ENCODE peak calls at places on chromosomes 3 and 15, in ten cellular contexts. M, F, G, D, R, A, Y, S, P and J are unnamed samples.

GRCh38 chr3:182716114-182716688 is 77.1 kb upstream of the ATP11B start:
- DNase-seq in D (no peak), R (no peak), M (no peak), Y (no peak), G (no peak), A (no peak), S (no peak), P (no peak), F (no peak), J (no peak)

GRCh38 chr3:48034000-48034516 is 17.8 kb upstream of the MAP4 start:
- DNase-seq in F (no peak), M (no peak), D (no peak), Y (no peak), P (no peak), G (no peak), R (peak; percentile 45), S (no peak), A (peak; percentile 73), J (no peak)

GRCh38 chr3:183555541-183556081 is at the start of gene KLHL6:
- DNase-seq in F (peak; percentile 56), R (peak; percentile 83), D (no peak), S (no peak), Y (peak; percentile 69), P (no peak), A (no peak), M (peak; percentile 84), G (no peak), J (peak; percentile 51)

GRCh38 chr3:96863129-96863740 is 48.8 kb downstream of the EPHA6 start:
- DNase-seq in D (peak; percentile 52), S (no peak), M (peak; percentile 8), A (peak; percentile 9), R (peak; percentile 3), P (no peak), F (no peak), Y (no peak), G (no peak), J (no peak)

GRCh38 chr3:106058485-106058884 is 189.7 kb upstream of the CBLB start:
- DNase-seq in Y (peak; percentile 35), R (no peak), M (no peak), A (peak; percentile 38), P (no peak), D (no peak), G (no peak), F (no peak), S (no peak), J (no peak)

GRCh38 chr3:187974857-187975257 is 179.1 kb upstream of the LPP start:
- DNase-seq in F (no peak), D (no peak), G (no peak), R (no peak), M (no peak), P (no peak), Y (no peak), S (no peak), A (no peak), J (no peak)

GRCh38 chr3:17979911-17980310 is 237.5 kb upstream of the TBC1D5 start:
- DNase-seq in G (no peak), D (no peak), F (no peak), R (no peak), A (no peak), S (no peak), M (no peak), P (no peak), Y (no peak), J (no peak)

GRCh38 chr3:131083190-131083863 is 56.6 kb downstream of the NEK11 start:
- DNase-seq in S (peak; percentile 95), A (peak; percentile 25), G (peak; percentile 92), R (no peak), F (no peak), D (peak; percentile 97), M (no peak), P (peak; percentile 97), Y (peak; percentile 82), J (peak; percentile 62)

GRCh38 chr3:66377800-66378199 is 123.0 kb downstream of the LRIG1 start:
- DNase-seq in F (no peak), M (no peak), A (no peak), S (no peak), D (no peak), Y (no peak), R (no peak), P (no peak), G (no peak), J (no peak)

GRCh38 chr15:99100245-99101173 is 4.4 kb upstream of the SYNM start:
- DNase-seq in A (peak; percentile 91), P (peak; percentile 84), Y (peak; percentile 93), G (peak; percentile 73), S (peak; percentile 79), F (peak; percentile 47), D (peak; percentile 86), M (peak; percentile 72), R (peak; percentile 73), J (peak; percentile 87)

GRCh38 chr3:141632779-141633374 is 105.2 kb upstream of the RNF7 start:
- DNase-seq in Y (no peak), P (no peak), S (no peak), D (no peak), M (no peak), R (no peak), A (no peak), G (no peak), F (no peak), J (no peak)

GRCh38 chr3:184977796-184978195 is 165.8 kb downstream of the VPS8 start:
- DNase-seq in M (no peak), A (no peak), P (no peak), R (no peak), G (no peak), F (no peak), S (no peak), D (peak; percentile 26), Y (no peak), J (no peak)

GRCh38 chr3:119817964-119818363 is 36.1 kb downstream of the NR1I2 start:
- DNase-seq in Y (no peak), A (no peak), G (no peak), M (no peak), P (no peak), D (no peak), S (no peak), F (no peak), R (no peak), J (no peak)

GRCh38 chr15:41869770-41870688 is 23.8 kb downstream of the SPTBN5 start:
- DNase-seq in G (no peak), M (no peak), F (no peak), P (no peak), D (no peak), R (no peak), A (no peak), S (no peak), Y (no peak), J (no peak)

GRCh38 chr15:93973287-93973686 is 258.1 kb upstream of the MCTP2 start:
- DNase-seq in G (no peak), M (no peak), Y (no peak), S (no peak), D (no peak), P (no peak), F (no peak), R (no peak), A (no peak), J (peak; percentile 38)

GRCh38 chr15:26772588-26773484 is at the start of gene GABRB3:
- DNase-seq in R (peak; percentile 24), S (peak; percentile 45), F (no peak), Y (peak; percentile 90), P (peak; percentile 52), D (peak; percentile 50), M (no peak), G (peak; percentile 60), A (peak; percentile 61), J (peak; percentile 58)

GRCh38 chr3:106589306-106589942 is 720.6 kb upstream of the CBLB start:
- DNase-seq in A (no peak), R (no peak), D (no peak), Y (no peak), M (peak; percentile 23), P (no peak), S (no peak), F (no peak), G (no peak), J (no peak)